ENCODE peak calls at places on chromosome 12, in six cellular contexts. One of them, this sample, is unnamed.

GRCh38 chr12:79098530-79098929 is 234.0 kb downstream of the SYT1 start:
- DNase-seq in GM13977: no peak
- DNase-seq in omental fat pad: no peak
- DNase-seq in cardiac fibroblast: peak; percentile 2
- DNase-seq in A673: peak; percentile 25
- DNase-seq in lung: no peak
- DNase-seq in this sample: no peak

GRCh38 chr12:51751657-51752056 is 96.9 kb downstream of the FIGNL2 start:
- DNase-seq in omental fat pad: no peak
- DNase-seq in GM13977: no peak
- DNase-seq in lung: no peak
- DNase-seq in cardiac fibroblast: peak; percentile 28
- DNase-seq in A673: peak; percentile 64
- DNase-seq in this sample: no peak

GRCh38 chr12:131151558-131152345 is 198.0 kb downstream of the ADGRD1 start:
- DNase-seq in lung: no peak
- DNase-seq in omental fat pad: no peak
- DNase-seq in cardiac fibroblast: no peak
- DNase-seq in GM13977: no peak
- DNase-seq in A673: no peak
- DNase-seq in this sample: no peak

GRCh38 chr12:319116-319515 is 56.5 kb upstream of the SLC6A13 start:
- DNase-seq in A673: no peak
- DNase-seq in cardiac fibroblast: peak; percentile 19
- DNase-seq in GM13977: no peak
- DNase-seq in omental fat pad: no peak
- DNase-seq in lung: no peak
- DNase-seq in this sample: no peak

GRCh38 chr12:46005151-46005797 is 14.9 kb upstream of the SCAF11 start:
- DNase-seq in omental fat pad: no peak
- DNase-seq in cardiac fibroblast: peak; percentile 46
- DNase-seq in lung: no peak
- DNase-seq in GM13977: no peak
- DNase-seq in A673: peak; percentile 10
- DNase-seq in this sample: no peak

GRCh38 chr12:27112891-27113290 is 30.5 kb upstream of the C12orf71 start:
- DNase-seq in cardiac fibroblast: no peak
- DNase-seq in A673: peak; percentile 64
- DNase-seq in omental fat pad: no peak
- DNase-seq in lung: no peak
- DNase-seq in GM13977: no peak
- DNase-seq in this sample: no peak

GRCh38 chr12:119631930-119632678 is 35.8 kb upstream of the PRKAB1 start:
- DNase-seq in A673: no peak
- DNase-seq in lung: no peak
- DNase-seq in omental fat pad: no peak
- DNase-seq in cardiac fibroblast: no peak
- DNase-seq in GM13977: no peak
- DNase-seq in this sample: no peak

GRCh38 chr12:12017135-12017581 is 53.6 kb upstream of the BCL2L14 start:
- DNase-seq in lung: no peak
- DNase-seq in A673: no peak
- DNase-seq in cardiac fibroblast: peak; percentile 20
- DNase-seq in omental fat pad: no peak
- DNase-seq in GM13977: no peak
- DNase-seq in this sample: no peak

GRCh38 chr12:90987101-90987500 is 17.7 kb downstream of the EPYC start:
- DNase-seq in cardiac fibroblast: peak; percentile 17
- DNase-seq in A673: no peak
- DNase-seq in GM13977: no peak
- DNase-seq in lung: no peak
- DNase-seq in omental fat pad: no peak
- DNase-seq in this sample: no peak

GRCh38 chr12:8078400-8078799 is 3.7 kb upstream of the NECAP1 start:
- DNase-seq in GM13977: no peak
- DNase-seq in A673: peak; percentile 80
- DNase-seq in omental fat pad: no peak
- DNase-seq in cardiac fibroblast: peak; percentile 84
- DNase-seq in lung: no peak
- DNase-seq in this sample: no peak

GRCh38 chr12:77214136-77214535 is 148.8 kb upstream of the E2F7 start:
- DNase-seq in lung: no peak
- DNase-seq in GM13977: no peak
- DNase-seq in omental fat pad: no peak
- DNase-seq in A673: no peak
- DNase-seq in cardiac fibroblast: no peak
- DNase-seq in this sample: no peak

DNA sequence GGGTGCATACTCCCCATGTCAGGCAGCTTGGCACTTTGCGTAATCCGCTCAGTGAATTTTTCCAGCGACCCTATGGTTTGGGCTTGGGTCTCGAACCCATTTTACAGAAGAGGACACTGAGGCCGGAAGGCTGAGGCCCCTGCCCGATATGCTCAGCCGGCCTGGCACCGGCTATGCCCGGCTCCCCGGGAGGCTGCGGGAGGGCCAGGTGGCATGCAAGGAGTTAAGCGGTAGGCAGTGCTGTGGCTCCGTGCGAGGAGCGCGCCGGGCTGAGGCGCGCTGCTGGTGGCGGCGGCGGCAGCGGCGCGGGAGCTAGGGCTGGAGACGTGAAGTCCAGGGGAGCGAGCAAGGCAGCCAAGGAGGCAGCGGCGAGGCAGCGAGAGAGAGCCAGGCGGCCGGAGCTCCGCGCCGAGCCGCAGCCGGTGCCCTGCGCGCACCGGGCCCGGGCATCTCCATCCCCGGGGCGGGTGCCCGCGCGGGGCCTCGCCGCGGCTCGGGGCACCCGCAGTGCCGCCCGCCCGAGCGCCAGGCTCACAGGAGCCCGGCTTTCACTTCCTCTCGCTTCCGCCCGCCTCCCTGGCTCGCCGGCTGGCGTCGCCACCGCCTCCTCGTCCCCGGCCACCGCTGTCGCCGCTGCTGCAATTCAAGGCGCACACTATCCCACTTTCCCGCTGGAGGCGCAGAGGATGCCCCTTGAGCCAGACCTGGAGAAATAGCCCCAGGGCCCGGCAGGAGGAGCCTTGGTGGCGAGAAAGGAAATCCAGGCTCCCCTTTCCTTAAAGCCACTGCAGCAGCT is at the start of gene WSCD2:
- DNase-seq in lung: no peak
- DNase-seq in A673: peak; percentile 69
- DNase-seq in omental fat pad: no peak
- DNase-seq in cardiac fibroblast: no peak
- DNase-seq in GM13977: peak; percentile 23
- DNase-seq in this sample: no peak
- TF ChIP-seq CTCF in lung: no peak
- TF ChIP-seq CTCF in A673: peak; percentile 23
- TF ChIP-seq CTCF in omental fat pad: no peak
- TF ChIP-seq CTCF in cardiac fibroblast: no peak
- TF ChIP-seq CTCF in GM13977: no peak
- TF ChIP-seq CTCF in this sample: peak; percentile 64

GRCh38 chr12:6443361-6443983 is 1.3 kb upstream of the CD27 start:
- DNase-seq in omental fat pad: no peak
- DNase-seq in A673: no peak
- DNase-seq in lung: no peak
- DNase-seq in cardiac fibroblast: no peak
- DNase-seq in GM13977: no peak
- DNase-seq in this sample: no peak

GRCh38 chr12:6442799-6443198 is 2.0 kb upstream of the CD27 start:
- DNase-seq in GM13977: no peak
- DNase-seq in lung: no peak
- DNase-seq in cardiac fibroblast: no peak
- DNase-seq in A673: no peak
- DNase-seq in omental fat pad: no peak
- DNase-seq in this sample: no peak

GRCh38 chr12:6438345-6438744 is 6.4 kb upstream of the CD27 start:
- DNase-seq in omental fat pad: no peak
- DNase-seq in GM13977: no peak
- DNase-seq in lung: no peak
- DNase-seq in cardiac fibroblast: no peak
- DNase-seq in A673: no peak
- DNase-seq in this sample: no peak

GRCh38 chr12:6444704-6445688 is at the start of gene CD27:
- DNase-seq in omental fat pad: no peak
- DNase-seq in lung: no peak
- DNase-seq in A673: no peak
- DNase-seq in GM13977: no peak
- DNase-seq in cardiac fibroblast: no peak
- DNase-seq in this sample: no peak

DNA sequence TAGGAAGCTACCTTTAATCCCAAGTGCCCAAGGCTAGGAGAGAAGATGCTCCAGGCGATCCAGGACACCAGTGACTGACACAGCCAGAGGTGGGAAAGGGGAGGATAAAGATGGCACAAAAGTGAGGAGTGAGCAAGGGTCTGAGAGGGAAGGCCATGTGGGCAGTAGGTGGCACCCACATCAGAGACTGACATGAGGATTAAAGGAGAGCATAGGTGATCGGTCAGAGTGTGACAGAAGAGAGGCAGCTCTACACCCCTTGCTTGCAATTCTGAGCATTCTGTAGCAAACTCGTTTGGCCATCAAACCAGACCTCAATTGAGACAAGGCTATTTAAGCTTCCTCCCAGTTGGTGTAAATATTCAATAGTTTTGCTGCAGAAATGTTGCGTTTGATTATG is 724 bp upstream of the CD27 start:
- DNase-seq in lung: no peak
- DNase-seq in cardiac fibroblast: no peak
- DNase-seq in A673: no peak
- DNase-seq in GM13977: no peak
- DNase-seq in omental fat pad: no peak
- DNase-seq in this sample: no peak
- TF ChIP-seq CTCF in lung: no peak
- TF ChIP-seq CTCF in cardiac fibroblast: no peak
- TF ChIP-seq CTCF in A673: no peak
- TF ChIP-seq CTCF in GM13977: no peak
- TF ChIP-seq CTCF in omental fat pad: no peak
- TF ChIP-seq CTCF in this sample: no peak

DNA sequence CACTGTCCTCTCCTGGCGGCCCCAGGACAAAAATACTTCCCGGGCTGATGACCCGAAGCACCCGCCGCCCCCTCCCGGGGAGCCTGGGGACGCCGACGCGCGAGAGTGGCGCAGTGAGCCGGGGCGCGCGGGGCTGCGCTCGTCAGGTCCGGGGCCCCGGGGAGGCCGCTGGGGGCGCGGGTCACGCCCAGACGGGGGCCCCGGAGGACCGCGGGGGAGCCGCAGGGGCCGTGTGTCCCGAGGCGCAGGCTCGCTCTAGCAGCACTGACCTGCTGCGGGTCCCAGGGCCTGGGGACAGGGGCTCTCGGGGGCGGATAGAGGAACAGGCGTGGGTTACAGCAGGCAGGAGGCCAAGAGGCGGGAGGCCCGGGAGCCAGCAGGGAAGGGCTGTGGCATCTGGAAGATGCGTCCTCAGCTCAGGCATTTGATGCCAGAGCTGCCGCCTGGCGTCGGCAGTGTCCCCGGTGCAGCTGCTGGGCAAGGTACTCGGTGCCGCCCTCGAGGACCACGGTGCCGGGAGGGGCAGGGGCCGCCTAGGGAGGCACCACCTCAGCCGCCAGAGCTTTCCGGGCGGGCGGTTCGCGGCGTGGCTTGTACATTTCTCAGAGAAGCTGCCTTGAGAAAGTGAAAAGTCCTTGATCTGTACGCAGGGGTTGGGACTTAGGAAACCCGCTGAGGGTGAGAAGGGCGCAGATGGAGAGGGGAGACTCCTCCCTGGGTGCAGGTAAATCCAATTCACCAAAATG is 1.2 kb downstream of the WNT5B start:
- DNase-seq in A673: peak; percentile 45
- DNase-seq in lung: peak; percentile 36
- DNase-seq in omental fat pad: no peak
- DNase-seq in GM13977: peak; percentile 52
- DNase-seq in cardiac fibroblast: peak; percentile 40
- DNase-seq in this sample: no peak
- TF ChIP-seq CTCF in A673: peak; percentile 21
- TF ChIP-seq CTCF in lung: no peak
- TF ChIP-seq CTCF in omental fat pad: no peak
- TF ChIP-seq CTCF in GM13977: peak; percentile 26
- TF ChIP-seq CTCF in cardiac fibroblast: no peak
- TF ChIP-seq CTCF in this sample: peak; percentile 65

DNA sequence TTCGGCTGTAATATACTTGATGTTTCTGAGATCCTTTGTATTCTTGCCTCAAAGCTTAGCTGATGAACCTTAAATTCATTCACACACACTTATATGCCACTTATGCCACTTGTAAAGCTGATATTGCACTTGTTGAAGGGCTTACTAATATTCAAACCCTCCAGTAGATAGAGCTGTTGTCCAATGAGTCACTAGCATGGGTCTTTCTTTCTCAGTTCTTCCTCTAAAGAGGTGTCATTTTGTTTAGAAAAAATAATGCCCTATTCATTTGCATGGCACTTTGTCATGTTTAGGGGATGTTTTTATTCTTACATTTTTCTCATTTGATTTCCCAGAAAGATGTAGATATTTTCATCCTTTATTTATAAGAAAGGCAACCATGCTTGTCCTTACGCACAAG is 56.4 kb downstream of the MON2 start:
- DNase-seq in A673: peak; percentile 12
- DNase-seq in GM13977: no peak
- DNase-seq in omental fat pad: no peak
- DNase-seq in lung: no peak
- DNase-seq in cardiac fibroblast: peak; percentile 19
- DNase-seq in this sample: no peak
- TF ChIP-seq CTCF in A673: peak; percentile 28
- TF ChIP-seq CTCF in GM13977: peak; percentile 27
- TF ChIP-seq CTCF in omental fat pad: no peak
- TF ChIP-seq CTCF in lung: no peak
- TF ChIP-seq CTCF in cardiac fibroblast: no peak
- TF ChIP-seq CTCF in this sample: peak; percentile 56

This sample was measured in chondrocyte.